ENCODE peak calls at places on chromosomes 7 and 10, in ten cellular contexts. H is activated CD8-positive, alpha-beta memory T cell treated with anti-CD3 and anti-CD28 coated beads for 48 hours; I is cardiac muscle cell; C is GM23248; N is ELR; Q is AG04449; Z is GM20000; F is effector memory CD8-positive, alpha-beta T cell; W is NCI-H524; X is H9. S is an unnamed sample.

GRCh38 chr10:34290412-34291082 is 524.5 kb downstream of the PARD3 start:
- DNase-seq in F (no peak), H (no peak), X (no peak), I (peak), C (peak), W (no peak), Q (peak), Z (no peak), N (peak), S (no peak)

GRCh38 chr10:71945819-71946474 is 18.2 kb upstream of the CHST3 start:
- DNase-seq in N (no peak), F (no peak), Z (no peak), X (no peak), Q (no peak), I (no peak), W (no peak), H (no peak), C (no peak), S (no peak)

GRCh38 chr7:121633186-121633585 is 237.1 kb upstream of the FAM3C start:
- DNase-seq in N (no peak), Z (no peak), W (no peak), F (no peak), H (no peak), X (no peak), C (no peak), Q (no peak), I (peak), S (no peak)

GRCh38 chr10:99906470-99906869 is 103.3 kb downstream of the DNMBP start:
- DNase-seq in Q (no peak), F (no peak), H (no peak), C (peak), I (peak), N (peak), Z (no peak), W (no peak), X (no peak), S (no peak)

GRCh38 chr10:46523881-46524470 is 32.5 kb downstream of the GPRIN2 start:
- DNase-seq in F (no peak), H (no peak), Z (no peak), N (peak), C (peak), Q (peak), W (no peak), I (peak), X (no peak), S (peak)

GRCh38 chr7:27361522-27361921 is 118.9 kb downstream of the EVX1 start:
- DNase-seq in Z (no peak), W (no peak), Q (no peak), N (no peak), H (no peak), X (no peak), F (no peak), C (no peak), I (no peak), S (no peak)

GRCh38 chr7:130240240-130240639 is 26.4 kb upstream of the CPA2 start:
- DNase-seq in X (no peak), Z (no peak), N (no peak), I (no peak), W (no peak), Q (no peak), C (no peak), F (no peak), H (no peak), S (no peak)

GRCh38 chr7:16889851-16890443 is 8.2 kb upstream of the AGR3 start:
- DNase-seq in N (peak), Z (no peak), I (no peak), X (no peak), W (no peak), C (no peak), F (no peak), H (no peak), Q (no peak), S (no peak)

GRCh38 chr7:6533893-6534804 is 17.1 kb downstream of the GRID2IP start:
- DNase-seq in Z (no peak), H (no peak), W (no peak), F (no peak), N (no peak), C (no peak), Q (no peak), I (no peak), X (no peak), S (no peak)

GRCh38 chr7:66542049-66542448 is 86.6 kb upstream of the KCTD7 start:
- DNase-seq in W (no peak), F (no peak), Z (no peak), X (no peak), N (no peak), C (peak), H (no peak), Q (no peak), I (no peak), S (no peak)

GRCh38 chr7:99046722-99047121 is 97.2 kb downstream of the SMURF1 start:
- DNase-seq in X (no peak), C (no peak), F (no peak), W (no peak), I (no peak), H (no peak), Z (no peak), Q (no peak), N (no peak), S (no peak)

GRCh38 chr10:2925631-2926030 is 141.7 kb upstream of the PFKP start:
- DNase-seq in C (no peak), I (peak), Q (peak), Z (no peak), X (no peak), F (no peak), N (peak), H (no peak), W (no peak), S (no peak)

GRCh38 chr7:88795553-88795952 is at the start of gene TEX47:
- DNase-seq in F (no peak), C (no peak), Z (no peak), W (no peak), Q (no peak), I (no peak), X (no peak), N (no peak), H (no peak), S (no peak)

GRCh38 chr10:86288695-86289576 is 77.7 kb downstream of the GRID1 start:
- DNase-seq in N (no peak), W (no peak), Z (no peak), C (no peak), F (no peak), X (peak), I (no peak), H (no peak), Q (no peak), S (no peak)

GRCh38 chr10:73774637-73775036 is 7.2 kb upstream of the CHCHD1 start:
- DNase-seq in X (no peak), H (no peak), Q (no peak), Z (peak), W (no peak), N (peak), C (peak), F (peak), I (peak), S (no peak)

GRCh38 chr10:99809931-99810615 is 27.6 kb downstream of the ABCC2 start:
- DNase-seq in Q (no peak), C (peak), W (no peak), N (no peak), X (no peak), H (no peak), F (no peak), I (peak), Z (no peak), S (no peak)

GRCh38 chr10:116457480-116457879 is 29.8 kb downstream of the PNLIPRP3 start:
- DNase-seq in F (no peak), H (no peak), W (no peak), X (no peak), C (no peak), N (no peak), I (no peak), Z (no peak), Q (no peak), S (no peak)

GRCh38 chr10:125060486-125060850 is 99.9 kb downstream of the CTBP2 start:
- DNase-seq in X (no peak), N (no peak), W (no peak), F (no peak), Q (no peak), H (no peak), I (no peak), Z (no peak), C (peak), S (no peak)

GRCh38 chr7:140646931-140647647 is 6.5 kb upstream of the DENND2A start:
- DNase-seq in I (peak), W (peak), F (peak), Z (peak), H (no peak), X (peak), N (peak), Q (no peak), C (peak), S (peak)

GRCh38 chr10:125120046-125120710 is 40.2 kb downstream of the CTBP2 start:
- DNase-seq in C (peak), Q (no peak), Z (no peak), I (peak), N (peak), X (no peak), F (no peak), W (no peak), H (no peak), S (no peak)

GRCh38 chr10:62171791-62172190 is 96.9 kb downstream of the RTKN2 start:
- DNase-seq in W (no peak), X (no peak), F (no peak), H (no peak), I (no peak), N (peak), Z (no peak), C (no peak), Q (no peak), S (no peak)

GRCh38 chr7:38465946-38466345 is 165.2 kb downstream of the AMPH start:
- DNase-seq in N (no peak), X (no peak), I (peak), H (no peak), C (peak), F (no peak), Z (no peak), W (no peak), Q (no peak), S (no peak)

GRCh38 chr7:26233902-26234511 is 32.5 kb downstream of the CBX3 start:
- DNase-seq in X (no peak), I (no peak), N (no peak), Z (no peak), C (no peak), F (no peak), H (no peak), W (no peak), Q (no peak), S (no peak)

GRCh38 chr10:20927495-20927894 is 30.4 kb upstream of the NEBL start:
- DNase-seq in Z (no peak), X (no peak), W (no peak), Q (no peak), H (no peak), I (no peak), N (no peak), F (no peak), C (no peak), S (no peak)

GRCh38 chr10:129760003-129760315 is 204.1 kb downstream of the EBF3 start:
- DNase-seq in W (no peak), Z (no peak), F (no peak), Q (no peak), H (no peak), C (no peak), N (no peak), I (no peak), X (peak), S (no peak)

GRCh38 chr7:29230871-29231345 is 36.3 kb downstream of the CHN2 start:
- DNase-seq in I (no peak), C (no peak), F (no peak), Z (no peak), N (no peak), Q (no peak), W (no peak), H (no peak), X (no peak), S (no peak)

GRCh38 chr10:74542077-74542476 is 284.3 kb upstream of the KAT6B start:
- DNase-seq in N (peak), C (peak), F (no peak), Q (peak), I (peak), W (no peak), Z (no peak), H (no peak), X (no peak), S (no peak)

GRCh38 chr7:100629117-100629711 is 12.1 kb downstream of the TFR2 start:
- DNase-seq in F (no peak), I (peak), X (peak), Q (no peak), H (no peak), C (peak), Z (peak), W (no peak), N (peak), S (peak)

GRCh38 chr7:28419717-28420116 is 7.4 kb downstream of the CREB5 start:
- DNase-seq in W (no peak), X (no peak), C (peak), Q (peak), F (no peak), N (peak), I (peak), Z (no peak), H (no peak), S (no peak)

GRCh38 chr7:82036146-82036886 is 266.5 kb upstream of the HGF start:
- DNase-seq in W (no peak), I (peak), H (no peak), X (no peak), F (no peak), C (peak), N (peak), Q (peak), Z (no peak), S (no peak)

GRCh38 chr10:60809157-60809556 is 30.9 kb downstream of the CDK1 start:
- DNase-seq in N (peak), H (no peak), I (peak), W (no peak), Q (no peak), Z (no peak), F (no peak), C (peak), X (no peak), S (no peak)

GRCh38 chr10:60089095-60089494 is 182.7 kb upstream of the CCDC6 start:
- DNase-seq in X (no peak), H (no peak), W (no peak), Z (no peak), F (no peak), N (peak), C (peak), I (peak), Q (no peak), S (no peak)